ENCODE peak calls at places on chromosomes 12 and 14, in six cellular contexts. M, Z, H, W, Q and N are unnamed samples.

GRCh38 chr12:94262228-94263010 is 114.0 kb downstream of the PLXNC1 start:
- DNase-seq in Z (no peak), M (no peak), W (no peak), Q (no peak), H (peak), N (peak)

GRCh38 chr12:99455350-99456037 is 192.1 kb upstream of the GARIN6 start:
- DNase-seq in M (peak), W (no peak), Q (no peak), H (peak), Z (no peak), N (no peak)

GRCh38 chr12:26833692-26834168 is 736 bp upstream of the ITPR2 start:
- DNase-seq in M (no peak), Z (peak), H (peak), Q (no peak), W (no peak), N (peak)

GRCh38 chr12:105228494-105228893 is 7.5 kb downstream of the APPL2 start:
- DNase-seq in Q (no peak), W (no peak), Z (no peak), H (peak), M (no peak), N (peak)

GRCh38 chr14:75299064-75299463 is 20.4 kb downstream of the FOS start:
- DNase-seq in H (no peak), Q (no peak), Z (no peak), W (no peak), M (no peak), N (no peak)

GRCh38 chr12:14893471-14894250 is 8.0 kb upstream of the MGP start:
- DNase-seq in M (no peak), H (no peak), Z (no peak), W (no peak), Q (no peak), N (no peak)

GRCh38 chr12:98679611-98680005 is 34.5 kb downstream of the APAF1 start:
- DNase-seq in H (no peak), Z (no peak), W (no peak), M (peak), Q (no peak), N (no peak)

GRCh38 chr12:69987453-69988102 is 162.6 kb downstream of the MYRFL start:
- DNase-seq in W (no peak), Q (no peak), M (peak), Z (no peak), H (peak), N (no peak)

GRCh38 chr12:127485528-127485927 is 781.4 kb upstream of the TMEM132C start:
- DNase-seq in M (peak), H (peak), Z (no peak), W (no peak), Q (peak), N (no peak)

GRCh38 chr12:103379670-103380069 is 116.1 kb downstream of the C12orf42 start:
- DNase-seq in W (no peak), Z (no peak), M (no peak), H (no peak), Q (no peak), N (no peak)

GRCh38 chr14:22544406-22544805 is 44.6 kb downstream of the DAD1 start:
- DNase-seq in W (no peak), Z (no peak), H (no peak), M (no peak), Q (no peak), N (no peak)

GRCh38 chr12:13210022-13210539 is 13.6 kb downstream of the EMP1 start:
- DNase-seq in Z (peak), Q (no peak), M (no peak), H (no peak), W (no peak), N (no peak)

GRCh38 chr12:71708658-71709057 is 22.8 kb downstream of the TMEM19 start:
- DNase-seq in Q (no peak), H (no peak), Z (no peak), M (no peak), W (no peak), N (no peak)

GRCh38 chr12:19695244-19696098 is 256.2 kb downstream of the AEBP2 start:
- DNase-seq in M (no peak), Z (no peak), Q (no peak), W (no peak), H (no peak), N (no peak)

GRCh38 chr12:82883396-82884360 is 197.0 kb downstream of the TMTC2 start:
- DNase-seq in Q (no peak), W (no peak), M (no peak), Z (peak), H (no peak), N (no peak)

GRCh38 chr14:95918466-95918865 is 41.8 kb downstream of the TUNAR start:
- DNase-seq in Q (no peak), Z (peak), H (no peak), W (no peak), M (no peak), N (no peak)

GRCh38 chr14:92987713-92988510 is 65.0 kb downstream of the CHGA start:
- DNase-seq in Q (no peak), W (no peak), H (no peak), Z (no peak), M (no peak), N (no peak)

GRCh38 chr12:109621864-109622485 is 48.4 kb downstream of the MVK start:
- DNase-seq in W (no peak), M (no peak), H (no peak), Q (no peak), Z (peak), N (no peak)

GRCh38 chr12:92604786-92605185 is 98.0 kb upstream of the PLEKHG7 start:
- DNase-seq in Q (no peak), H (no peak), W (no peak), M (no peak), Z (no peak), N (no peak)

GRCh38 chr12:131620946-131621681 is 89.8 kb upstream of the SFSWAP start:
- DNase-seq in Z (no peak), W (no peak), M (no peak), H (no peak), Q (no peak), N (no peak)

GRCh38 chr14:39015964-39016577 is 87.0 kb downstream of the SEC23A start:
- DNase-seq in Q (no peak), Z (no peak), H (no peak), M (no peak), W (no peak), N (no peak)

GRCh38 chr12:59596232-59597143 is 659 bp downstream of the SLC16A7 start:
- DNase-seq in Z (peak), H (peak), M (peak), W (peak), Q (no peak), N (peak)

GRCh38 chr12:537772-538171 is 78.0 kb downstream of the B4GALNT3 start:
- DNase-seq in Z (no peak), M (no peak), H (no peak), W (no peak), Q (no peak), N (no peak)

GRCh38 chr12:77062846-77063461 is 2.4 kb downstream of the E2F7 start:
- DNase-seq in W (no peak), Z (no peak), H (peak), M (no peak), Q (peak), N (peak)

DNA sequence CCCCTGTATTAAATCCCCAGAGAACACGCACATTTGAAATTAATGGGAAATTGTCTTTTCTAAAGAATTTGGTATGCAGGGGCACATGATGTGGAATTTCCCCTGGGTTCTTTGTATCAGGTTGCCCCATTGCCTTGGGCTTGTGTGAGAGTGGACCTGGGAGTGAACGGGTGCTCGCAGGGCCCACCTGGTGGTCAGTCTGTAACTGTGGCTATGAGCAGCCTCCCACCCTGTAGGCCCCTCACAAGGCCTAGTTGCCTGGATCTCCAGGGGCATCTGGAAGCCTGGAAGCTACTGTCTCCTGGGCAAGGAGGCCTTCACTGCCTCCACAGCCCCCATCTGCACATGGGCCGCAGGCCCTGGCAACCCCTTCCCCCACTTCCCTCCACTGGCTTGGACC is 96.7 kb downstream of the SLC25A47 start:
- DNase-seq in Z (peak), H (no peak), W (peak), Q (no peak), M (no peak), N (no peak)
- TF ChIP-seq CTCF in Z (peak), H (peak), W (peak), Q (peak), M (no peak), N (no peak)

GRCh38 chr14:55533960-55534359 is 46.0 kb upstream of the KTN1 start:
- DNase-seq in M (no peak), W (no peak), Z (no peak), Q (no peak), H (no peak), N (no peak)

GRCh38 chr14:55536208-55536708 is 43.7 kb upstream of the KTN1 start:
- DNase-seq in Z (no peak), H (no peak), M (no peak), Q (no peak), W (no peak), N (no peak)

GRCh38 chr14:55535521-55536207 is 44.3 kb upstream of the KTN1 start:
- DNase-seq in Q (no peak), W (no peak), M (no peak), H (peak), Z (no peak), N (no peak)

GRCh38 chr14:55530464-55530863 is 49.5 kb upstream of the KTN1 start:
- DNase-seq in Q (no peak), Z (no peak), H (no peak), W (no peak), M (no peak), N (no peak)

DNA sequence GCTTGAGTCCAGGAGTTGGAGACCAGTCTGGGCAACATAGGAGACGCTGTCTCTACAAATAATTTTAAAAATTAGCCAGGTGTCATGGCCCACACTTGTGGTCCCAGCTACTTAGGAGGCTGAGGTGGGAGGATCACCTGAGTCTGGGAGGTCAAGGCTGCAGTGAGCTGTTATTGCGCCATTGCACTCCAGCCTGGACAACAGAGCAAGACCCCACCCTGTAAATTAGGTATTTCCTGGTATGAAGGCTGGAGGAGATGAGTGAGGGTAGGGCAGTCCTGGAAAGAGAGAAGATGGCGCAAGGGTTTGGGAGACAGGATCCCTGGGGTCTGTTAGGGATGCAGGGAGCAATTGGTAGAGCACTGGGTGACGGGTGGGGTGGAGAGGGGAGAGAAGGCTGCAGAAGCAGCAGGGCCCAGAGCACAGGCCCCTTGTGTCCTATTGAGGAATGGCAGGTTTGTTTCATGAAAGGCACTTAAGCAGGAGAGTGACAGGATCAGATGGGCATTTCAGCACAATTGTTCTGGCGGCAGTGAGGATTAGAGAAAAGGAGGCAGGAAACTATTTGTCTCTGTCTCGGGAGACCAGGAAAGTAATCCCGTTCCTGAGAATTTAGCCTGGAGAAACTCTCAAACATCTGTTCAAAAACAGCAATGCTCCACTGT is 47.2 kb upstream of the KTN1 start:
- DNase-seq in W (peak), Z (peak), Q (no peak), H (no peak), M (no peak), N (no peak)
- TF ChIP-seq CTCF in W (peak), Z (peak), Q (peak), H (no peak), M (no peak), N (no peak)

DNA sequence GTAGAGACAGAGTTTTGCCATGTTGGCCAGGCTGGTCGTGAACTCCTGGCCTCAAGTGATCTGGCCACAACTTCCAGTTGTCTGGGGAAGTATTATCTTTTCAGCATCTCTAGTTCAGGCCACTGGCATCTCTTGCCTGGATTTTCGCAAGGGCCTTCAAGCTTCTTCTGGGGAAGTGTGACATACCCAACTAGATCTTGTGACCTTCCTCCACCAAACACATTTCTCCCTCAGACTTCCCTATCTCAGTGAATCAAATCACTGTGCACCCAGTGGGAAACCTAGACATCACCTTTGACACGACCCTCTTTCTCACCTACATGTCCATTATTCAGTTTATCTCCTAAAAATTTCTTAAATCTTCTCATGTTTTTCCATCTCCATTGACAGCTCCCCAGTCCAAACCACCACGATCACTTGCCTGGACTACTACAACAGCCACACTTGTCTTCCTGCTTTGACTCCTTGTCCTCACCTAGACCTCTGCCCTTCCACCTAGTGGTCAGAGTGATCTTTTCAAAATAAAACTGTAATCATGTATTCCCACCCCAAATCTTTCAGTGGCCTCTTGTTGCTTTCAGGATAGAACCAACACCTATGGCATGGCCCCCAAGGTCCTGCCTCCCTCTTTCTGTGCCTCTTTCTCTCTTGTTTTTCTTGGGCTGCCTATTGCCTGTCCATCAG is 3.3 kb downstream of the EEF1AKMT3 start:
- DNase-seq in H (no peak), Q (no peak), M (no peak), W (no peak), Z (no peak), N (no peak)
- TF ChIP-seq CTCF in H (no peak), Q (no peak), M (no peak), W (no peak), Z (peak), N (no peak)

DNA sequence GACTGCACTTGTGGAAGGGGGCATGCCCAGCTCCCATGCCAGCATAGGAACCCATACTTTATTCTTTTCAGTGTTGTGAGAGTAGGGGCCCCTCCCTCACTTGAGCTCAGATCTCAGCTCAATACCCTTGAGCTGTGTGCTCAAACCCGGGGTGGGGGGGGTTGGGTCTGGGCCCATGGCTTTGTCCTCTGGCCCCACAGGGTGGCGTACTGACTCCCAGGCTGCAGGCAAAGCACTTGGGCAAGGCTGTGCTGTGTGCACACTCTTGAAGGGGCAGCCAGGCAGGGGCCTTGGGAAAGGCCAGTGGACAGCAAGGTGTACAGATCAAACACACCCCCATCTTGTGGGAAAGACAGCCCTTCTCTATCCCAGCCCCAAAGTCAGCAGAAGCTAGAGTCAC is 81.8 kb downstream of the WIF1 start:
- DNase-seq in Q (no peak), M (no peak), Z (no peak), H (no peak), W (no peak), N (no peak)
- TF ChIP-seq CTCF in Q (no peak), M (no peak), Z (no peak), H (no peak), W (no peak), N (no peak)

DNA sequence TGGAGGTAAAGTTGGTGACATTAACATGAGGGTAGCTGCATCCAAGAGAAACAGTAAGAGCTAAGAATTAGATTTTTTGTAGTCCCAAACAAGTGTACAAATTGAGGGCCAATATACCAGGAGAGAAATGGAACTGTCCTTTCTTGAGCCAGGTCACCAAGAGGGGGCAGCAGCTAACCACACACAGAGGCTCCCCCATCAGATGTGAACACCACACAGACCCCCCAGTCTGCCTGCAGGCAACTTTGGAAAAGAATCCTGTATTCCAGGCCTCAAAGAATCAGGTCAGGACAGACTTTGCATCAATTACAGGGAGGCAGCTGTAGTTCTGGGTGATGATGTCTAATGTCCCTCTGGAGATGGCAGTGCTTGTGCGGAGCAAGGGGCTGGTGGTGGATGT is 77.9 kb downstream of the SPTB start:
- DNase-seq in Q (no peak), M (no peak), H (peak), Z (peak), W (peak), N (peak)
- TF ChIP-seq CTCF in Q (peak), M (peak), H (peak), Z (peak), W (peak), N (no peak)

GRCh38 chr14:77181124-77181602 is 435 bp upstream of the TMEM63C start:
- DNase-seq in H (no peak), Z (no peak), W (no peak), Q (no peak), M (no peak), N (no peak)

GRCh38 chr14:77185093-77185465 is 3.5 kb downstream of the TMEM63C start:
- DNase-seq in H (no peak), Q (no peak), W (no peak), Z (no peak), M (no peak), N (no peak)

GRCh38 chr14:77183896-77184295 is 2.3 kb downstream of the TMEM63C start:
- DNase-seq in M (no peak), W (no peak), H (no peak), Z (no peak), Q (no peak), N (no peak)

GRCh38 chr14:77184396-77185092 is 2.9 kb downstream of the TMEM63C start:
- DNase-seq in H (no peak), M (no peak), Q (no peak), W (no peak), Z (no peak), N (no peak)

DNA sequence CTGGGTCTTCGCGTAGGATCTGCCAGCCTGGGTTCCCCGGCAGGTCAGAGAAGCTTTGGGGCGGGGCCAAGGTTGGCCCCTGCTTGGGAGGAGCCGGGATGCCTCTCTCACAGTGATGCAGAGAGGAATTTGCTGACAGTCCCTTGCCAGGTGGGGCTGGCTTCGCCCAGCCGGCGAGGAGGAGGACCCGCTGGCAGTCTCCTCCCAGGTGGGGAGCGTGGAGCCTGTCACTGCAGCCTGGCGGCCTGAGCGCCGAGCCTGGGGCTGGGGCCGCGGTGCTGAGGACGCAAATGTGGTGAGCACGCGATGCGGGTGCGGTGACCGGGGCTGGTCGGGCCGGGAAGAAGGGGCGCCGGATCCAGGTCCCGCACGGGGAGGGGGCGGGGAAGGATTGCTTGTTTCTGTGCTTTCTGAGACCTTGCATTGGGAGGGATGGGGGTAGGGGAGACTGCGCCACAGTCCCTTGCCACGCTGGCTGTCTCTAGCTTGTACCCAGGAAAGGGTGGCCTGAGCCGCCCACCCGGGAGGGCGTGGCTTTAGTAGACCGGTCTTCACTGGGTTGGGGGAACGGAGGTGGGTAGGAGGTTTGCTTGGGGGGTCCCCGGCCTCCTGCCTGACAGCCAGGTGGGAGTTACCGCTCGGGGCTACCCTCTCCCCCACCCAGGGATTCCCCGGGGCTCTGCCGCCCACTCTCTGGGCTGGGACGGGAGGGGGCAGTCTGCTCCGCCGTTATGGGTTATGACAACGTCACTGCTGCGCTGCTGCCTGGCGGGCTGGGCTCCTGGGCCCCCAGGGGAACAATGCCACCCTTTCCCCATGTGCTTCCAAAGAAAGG is at the start of gene TMEM63C:
- DNase-seq in Q (no peak), M (peak), Z (peak), H (no peak), W (peak), N (peak)
- TF ChIP-seq CTCF in Q (no peak), M (no peak), Z (no peak), H (no peak), W (no peak), N (no peak)